ENCODE peak calls at places on chromosomes 7 and 10, in four cellular contexts. P is testis, R is BE2C, L is SJSA1. B is an unnamed sample.
A peak's percentile ranks its signal among the peaks of the same experiment; 100 is the strongest.

GRCh38 chr7:95586951-95587301 is 9.4 kb downstream of the PDK4 start:
- DNase-seq in P (no peak), R (no peak), L (no peak), B (no peak)

GRCh38 chr7:6210973-6211372 is 61.5 kb downstream of the CYTH3 start:
- DNase-seq in P (no peak), R (no peak), L (no peak), B (no peak)

GRCh38 chr10:58239561-58240169 is 28.0 kb downstream of the IPMK start:
- DNase-seq in P (no peak), R (no peak), L (peak; percentile 71), B (no peak)

GRCh38 chr7:84372712-84373111 is 178.1 kb upstream of the SEMA3A start:
- DNase-seq in P (no peak), R (no peak), L (no peak), B (no peak)

GRCh38 chr10:132229096-132229495 is 42.3 kb downstream of the DPYSL4 start:
- DNase-seq in P (no peak), R (no peak), L (no peak), B (no peak)

GRCh38 chr7:102306916-102307677 is 20.4 kb downstream of the SH2B2 start:
- DNase-seq in P (no peak), R (peak; percentile 68), L (peak; percentile 100), B (no peak)

GRCh38 chr7:73359746-73360375 is 31.9 kb downstream of the FKBP6 start:
- DNase-seq in P (no peak), R (no peak), L (no peak), B (no peak)

GRCh38 chr7:66283003-66283920 is 78.1 kb downstream of the TPST1 start:
- DNase-seq in P (no peak), R (no peak), L (peak; percentile 70), B (no peak)

GRCh38 chr7:2670720-2671391 is 17.1 kb upstream of the AMZ1 start:
- DNase-seq in P (peak; percentile 73), R (peak; percentile 85), L (peak; percentile 61), B (peak; percentile 89)

GRCh38 chr7:49892473-49892872 is 119.0 kb downstream of the VWC2 start:
- DNase-seq in P (no peak), R (no peak), L (no peak), B (no peak)

GRCh38 chr7:16929146-16929762 is 47.5 kb upstream of the AGR3 start:
- DNase-seq in P (no peak), R (no peak), L (no peak), B (no peak)

GRCh38 chr10:104391150-104391968 is 37.7 kb downstream of the CFAP58 start:
- DNase-seq in P (no peak), R (no peak), L (no peak), B (no peak)

GRCh38 chr10:21519981-21520436 is 5.5 kb downstream of the SKIDA1 start:
- DNase-seq in P (no peak), R (no peak), L (peak; percentile 69), B (peak; percentile 57)

GRCh38 chr10:120735773-120736371 is 115.3 kb upstream of the WDR11 start:
- DNase-seq in P (no peak), R (no peak), L (no peak), B (peak; percentile 22)

GRCh38 chr10:82683989-82684388 is 809.0 kb downstream of the NRG3 start:
- DNase-seq in P (no peak), R (peak; percentile 19), L (no peak), B (no peak)

GRCh38 chr7:97116308-97116707 is 1.2 kb upstream of the SDHAF3 start:
- DNase-seq in P (peak; percentile 42), R (no peak), L (no peak), B (no peak)

GRCh38 chr7:138402749-138403148 is 57.3 kb upstream of the TRIM24 start:
- DNase-seq in P (no peak), R (no peak), L (no peak), B (no peak)

GRCh38 chr10:130493021-130493420 is 356.8 kb downstream of the GLRX3 start:
- DNase-seq in P (no peak), R (no peak), L (no peak), B (no peak)

GRCh38 chr10:89085153-89085552 is 94.6 kb downstream of the FAS start:
- DNase-seq in P (no peak), R (no peak), L (no peak), B (no peak)

GRCh38 chr10:65765006-65765546 is 1160.8 kb upstream of the LRRTM3 start:
- DNase-seq in P (no peak), R (no peak), L (no peak), B (no peak)

GRCh38 chr10:43231523-43232078 is 35.3 kb downstream of the RASGEF1A start:
- DNase-seq in P (no peak), R (peak; percentile 6), L (no peak), B (peak; percentile 2)

GRCh38 chr7:98221611-98222532 is 10.6 kb downstream of the BHLHA15 start:
- DNase-seq in P (no peak), R (no peak), L (no peak), B (no peak)

GRCh38 chr7:8724080-8724718 is 290.8 kb downstream of the NXPH1 start:
- DNase-seq in P (peak; percentile 80), R (peak; percentile 71), L (no peak), B (peak; percentile 82)

GRCh38 chr10:3975016-3975415 is 190.0 kb upstream of the KLF6 start:
- DNase-seq in P (no peak), R (no peak), L (no peak), B (no peak)

GRCh38 chr10:127908106-127908957 is 1.4 kb downstream of the PTPRE start:
- DNase-seq in P (no peak), R (no peak), L (peak; percentile 23), B (no peak)

GRCh38 chr7:45701701-45702460 is 127.7 kb downstream of the ADCY1 start:
- DNase-seq in P (no peak), R (no peak), L (no peak), B (no peak)

GRCh38 chr10:103669243-103669929 is 175.9 kb downstream of the NEURL1 start:
- DNase-seq in P (no peak), R (no peak), L (no peak), B (no peak)

GRCh38 chr7:381211-382117 is 91.5 kb downstream of the FOXL3 start:
- DNase-seq in P (peak; percentile 6), R (no peak), L (no peak), B (no peak)

GRCh38 chr7:140593583-140593982 is 47.0 kb downstream of the DENND2A start:
- DNase-seq in P (no peak), R (no peak), L (no peak), B (no peak)

GRCh38 chr10:64396105-64396504 is 874.9 kb downstream of the REEP3 start:
- DNase-seq in P (no peak), R (no peak), L (peak; percentile 51), B (no peak)

GRCh38 chr7:134421998-134422397 is 36.9 kb downstream of the AKR1B1 start:
- DNase-seq in P (no peak), R (no peak), L (no peak), B (no peak)

GRCh38 chr10:51683031-51683830 is 16.2 kb downstream of the CSTF2T start:
- DNase-seq in P (no peak), R (no peak), L (no peak), B (no peak)

GRCh38 chr7:110759069-110759468 is 331.9 kb upstream of the LRRN3 start:
- DNase-seq in P (no peak), R (no peak), L (no peak), B (no peak)

GRCh38 chr10:35194906-35195305 is 68.3 kb downstream of the CREM start:
- DNase-seq in P (no peak), R (no peak), L (no peak), B (no peak)

GRCh38 chr7:53272081-53272480 is 236.6 kb downstream of the POM121L12 start:
- DNase-seq in P (no peak), R (no peak), L (no peak), B (no peak)

GRCh38 chr10:53699684-53700083 is 927.1 kb upstream of the MBL2 start:
- DNase-seq in P (no peak), R (no peak), L (no peak), B (no peak)

GRCh38 chr7:95798401-95798930 is 26.1 kb downstream of the DYNC1I1 start:
- DNase-seq in P (no peak), R (no peak), L (no peak), B (no peak)

GRCh38 chr7:86785641-86786040 is 141.9 kb downstream of the GRM3 start:
- DNase-seq in P (no peak), R (no peak), L (no peak), B (no peak)

GRCh38 chr7:82441916-82442478 is 1.6 kb downstream of the CACNA2D1 start:
- DNase-seq in P (no peak), R (no peak), L (peak; percentile 25), B (peak; percentile 42)

GRCh38 chr7:130266258-130266960 is at the start of gene CPA2:
- DNase-seq in P (no peak), R (no peak), L (peak; percentile 23), B (no peak)

DNA sequence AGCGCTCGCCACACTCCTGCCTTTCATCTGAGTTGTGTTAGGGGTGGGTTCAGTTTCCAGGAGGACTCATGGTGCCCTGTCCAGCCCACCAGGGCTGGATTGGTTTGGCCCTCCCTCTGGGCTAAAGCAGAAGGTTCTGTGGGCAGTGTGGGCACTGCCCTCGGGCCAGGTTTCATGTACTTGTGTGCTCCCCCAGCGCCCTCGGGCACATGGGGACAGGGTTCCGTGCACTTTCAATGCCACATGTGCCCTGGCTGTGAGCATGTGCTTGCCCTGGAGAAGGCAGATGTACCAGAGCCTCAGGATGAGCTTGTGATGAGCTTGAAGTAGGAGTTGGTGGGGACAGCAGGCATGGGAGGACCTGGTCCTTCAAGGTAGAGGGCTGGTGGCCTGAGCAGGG is 35.6 kb upstream of the ZNF716 start:
- DNase-seq in P (no peak), R (no peak), L (no peak), B (no peak)
- H3K4me1 ChIP-seq in P (no peaks in the 10 kb centered on the region), R (no peaks in the 10 kb centered on the region), L (no peaks in the 10 kb centered on the region), B (no peaks in the 10 kb centered on the region)

GRCh38 chr10:122161795-122162194 is 109.3 kb upstream of the BTBD16 start:
- DNase-seq in P (no peak), R (no peak), L (no peak), B (no peak)
- H3K27me3 ChIP-seq in P (no peaks in the 10 kb centered on the region), R (no peaks in the 10 kb centered on the region), L (no peaks in the 10 kb centered on the region), B (no peaks in the 10 kb centered on the region)

GRCh38 chr7:22696672-22697071 is 30.3 kb upstream of the IL6 start:
- DNase-seq in P (no peak), R (no peak), L (peak; percentile 40), B (no peak)
- H3K4me3 ChIP-seq in P (no peak overlapping the region), R (no peak overlapping the region), L (no peak overlapping the region), B (no peak overlapping the region)

DNA sequence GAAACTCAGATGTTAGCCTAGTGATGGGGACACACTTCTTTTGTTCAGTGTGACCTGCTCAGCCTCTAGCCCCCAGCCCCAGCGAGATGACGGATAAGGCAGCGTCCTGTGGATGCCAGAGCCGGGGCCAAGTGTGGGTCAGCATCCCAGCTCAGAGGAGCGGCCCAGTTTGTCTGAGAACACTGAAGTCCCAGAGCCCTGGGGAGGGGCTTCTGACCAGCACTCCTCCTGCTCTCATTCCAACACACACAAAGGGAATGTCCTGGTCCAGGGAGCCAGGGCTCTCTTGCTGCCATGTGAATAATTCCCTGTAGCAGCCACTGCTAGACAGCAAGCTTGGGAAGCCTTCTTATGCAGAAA is 4.5 kb upstream of the ATP6V0E2 start:
- DNase-seq in P (peak; percentile 10), R (no peak), L (no peak), B (no peak)
- H3K4me1 ChIP-seq in P (peaks cover 3% of the 10 kb centered on the region), R (peaks cover 5% of the 10 kb centered on the region), L (peaks cover 24% of the 10 kb centered on the region), B (peaks cover 15% of the 10 kb centered on the region)

B was measured in HAP-1.